ENCODE peak calls at places on chromosomes 11 and 22, in nine cellular contexts. One of them, this sample, is unnamed.

GRCh38 chr11:15783619-15784018 is 572.7 kb downstream of the SOX6 start:
- DNase-seq in stomach: no peak
- DNase-seq in PC-9: no peak
- DNase-seq in endodermal cell: peak; percentile 71
- DNase-seq in SK-N-SH: no peak
- DNase-seq in PC-3: no peak
- DNase-seq in IMR-90: no peak
- DNase-seq in hepatocyte: no peak
- DNase-seq in tibial artery: no peak
- DNase-seq in this sample: no peak

GRCh38 chr11:27008811-27009535 is 15.1 kb downstream of the FIBIN start:
- DNase-seq in stomach: no peak
- DNase-seq in PC-9: no peak
- DNase-seq in endodermal cell: no peak
- DNase-seq in SK-N-SH: no peak
- DNase-seq in PC-3: no peak
- DNase-seq in IMR-90: no peak
- DNase-seq in hepatocyte: no peak
- DNase-seq in tibial artery: no peak
- DNase-seq in this sample: no peak

GRCh38 chr22:35266277-35266676 is 9.0 kb downstream of the HMGXB4 start:
- DNase-seq in stomach: no peak
- DNase-seq in PC-9: no peak
- DNase-seq in endodermal cell: no peak
- DNase-seq in SK-N-SH: no peak
- DNase-seq in PC-3: no peak
- DNase-seq in IMR-90: no peak
- DNase-seq in hepatocyte: no peak
- DNase-seq in tibial artery: no peak
- DNase-seq in this sample: no peak

GRCh38 chr11:6825333-6825744 is 20.1 kb upstream of the OR10A5 start:
- DNase-seq in stomach: no peak
- DNase-seq in PC-9: no peak
- DNase-seq in endodermal cell: no peak
- DNase-seq in SK-N-SH: no peak
- DNase-seq in PC-3: no peak
- DNase-seq in IMR-90: no peak
- DNase-seq in hepatocyte: no peak
- DNase-seq in tibial artery: no peak
- DNase-seq in this sample: no peak

GRCh38 chr11:75850787-75851186 is 35.8 kb downstream of the UVRAG start:
- DNase-seq in stomach: no peak
- DNase-seq in PC-9: no peak
- DNase-seq in endodermal cell: no peak
- DNase-seq in SK-N-SH: no peak
- DNase-seq in PC-3: no peak
- DNase-seq in IMR-90: no peak
- DNase-seq in hepatocyte: no peak
- DNase-seq in tibial artery: no peak
- DNase-seq in this sample: no peak

GRCh38 chr11:11842426-11843008 is 745 bp downstream of the USP47 start:
- DNase-seq in stomach: peak; percentile 62
- DNase-seq in PC-9: peak; percentile 37
- DNase-seq in endodermal cell: no peak
- DNase-seq in SK-N-SH: peak; percentile 54
- DNase-seq in PC-3: peak; percentile 66
- DNase-seq in IMR-90: peak; percentile 86
- DNase-seq in hepatocyte: peak; percentile 82
- DNase-seq in tibial artery: peak; percentile 65
- DNase-seq in this sample: no peak

GRCh38 chr22:49263101-49263500 is 564.6 kb downstream of the BRD1 start:
- DNase-seq in stomach: peak; percentile 7
- DNase-seq in PC-9: no peak
- DNase-seq in endodermal cell: peak; percentile 5
- DNase-seq in SK-N-SH: no peak
- DNase-seq in PC-3: no peak
- DNase-seq in IMR-90: no peak
- DNase-seq in hepatocyte: no peak
- DNase-seq in tibial artery: no peak
- DNase-seq in this sample: no peak

GRCh38 chr22:46563381-46564083 is 26.1 kb upstream of the CELSR1 start:
- DNase-seq in stomach: peak; percentile 88
- DNase-seq in PC-9: peak; percentile 70
- DNase-seq in endodermal cell: peak; percentile 92
- DNase-seq in SK-N-SH: peak; percentile 85
- DNase-seq in PC-3: peak; percentile 66
- DNase-seq in IMR-90: peak; percentile 37
- DNase-seq in hepatocyte: peak; percentile 81
- DNase-seq in tibial artery: peak; percentile 66
- DNase-seq in this sample: no peak

GRCh38 chr11:9206496-9206895 is 58.7 kb downstream of the DENND5A start:
- DNase-seq in stomach: no peak
- DNase-seq in PC-9: no peak
- DNase-seq in endodermal cell: no peak
- DNase-seq in SK-N-SH: no peak
- DNase-seq in PC-3: no peak
- DNase-seq in IMR-90: peak; percentile 78
- DNase-seq in hepatocyte: no peak
- DNase-seq in tibial artery: no peak
- DNase-seq in this sample: peak; percentile 37

GRCh38 chr11:62921573-62922188 is 518 bp upstream of the CHRM1 start:
- DNase-seq in stomach: peak; percentile 55
- DNase-seq in PC-9: peak; percentile 44
- DNase-seq in endodermal cell: peak; percentile 55
- DNase-seq in SK-N-SH: peak; percentile 62
- DNase-seq in PC-3: peak; percentile 50
- DNase-seq in IMR-90: peak; percentile 17
- DNase-seq in hepatocyte: no peak
- DNase-seq in tibial artery: no peak
- DNase-seq in this sample: no peak

GRCh38 chr11:27203077-27203476 is 159.9 kb downstream of the CCDC34 start:
- DNase-seq in stomach: no peak
- DNase-seq in PC-9: no peak
- DNase-seq in endodermal cell: peak; percentile 56
- DNase-seq in SK-N-SH: no peak
- DNase-seq in PC-3: no peak
- DNase-seq in IMR-90: no peak
- DNase-seq in hepatocyte: peak; percentile 46
- DNase-seq in tibial artery: no peak
- DNase-seq in this sample: no peak

GRCh38 chr22:36822581-36822980 is 5.7 kb upstream of the PVALB start:
- DNase-seq in stomach: no peak
- DNase-seq in PC-9: no peak
- DNase-seq in endodermal cell: peak; percentile 86
- DNase-seq in SK-N-SH: no peak
- DNase-seq in PC-3: no peak
- DNase-seq in IMR-90: no peak
- DNase-seq in hepatocyte: no peak
- DNase-seq in tibial artery: no peak
- DNase-seq in this sample: no peak

GRCh38 chr11:127074151-127074761 is 73.7 kb upstream of the KIRREL3 start:
- DNase-seq in stomach: no peak
- DNase-seq in PC-9: peak; percentile 59
- DNase-seq in endodermal cell: peak; percentile 72
- DNase-seq in SK-N-SH: peak; percentile 36
- DNase-seq in PC-3: peak; percentile 54
- DNase-seq in IMR-90: peak; percentile 72
- DNase-seq in hepatocyte: peak; percentile 70
- DNase-seq in tibial artery: no peak
- DNase-seq in this sample: peak; percentile 26
- TF ChIP-seq CTCF in stomach: no peak
- TF ChIP-seq CTCF in PC-9: no peak
- TF ChIP-seq CTCF in endodermal cell: peak; percentile 74
- TF ChIP-seq CTCF in SK-N-SH: peak; percentile 55
- TF ChIP-seq CTCF in PC-3: peak; percentile 57
- TF ChIP-seq CTCF in IMR-90: peak; percentile 56
- TF ChIP-seq CTCF in hepatocyte: peak; percentile 44
- TF ChIP-seq CTCF in tibial artery: no peak
- TF ChIP-seq CTCF in this sample: peak; percentile 48

GRCh38 chr11:699116-699508 is 3.5 kb downstream of the TMEM80 start:
- DNase-seq in stomach: no peak
- DNase-seq in PC-9: no peak
- DNase-seq in endodermal cell: no peak
- DNase-seq in SK-N-SH: no peak
- DNase-seq in PC-3: no peak
- DNase-seq in IMR-90: no peak
- DNase-seq in hepatocyte: no peak
- DNase-seq in tibial artery: no peak
- DNase-seq in this sample: no peak

GRCh38 chr11:699753-700152 is 4.1 kb downstream of the TMEM80 start:
- DNase-seq in stomach: no peak
- DNase-seq in PC-9: no peak
- DNase-seq in endodermal cell: no peak
- DNase-seq in SK-N-SH: no peak
- DNase-seq in PC-3: no peak
- DNase-seq in IMR-90: no peak
- DNase-seq in hepatocyte: no peak
- DNase-seq in tibial artery: no peak
- DNase-seq in this sample: no peak

GRCh38 chr11:698493-699115 is 3.0 kb downstream of the TMEM80 start:
- DNase-seq in stomach: no peak
- DNase-seq in PC-9: no peak
- DNase-seq in endodermal cell: no peak
- DNase-seq in SK-N-SH: no peak
- DNase-seq in PC-3: no peak
- DNase-seq in IMR-90: no peak
- DNase-seq in hepatocyte: no peak
- DNase-seq in tibial artery: no peak
- DNase-seq in this sample: no peak

GRCh38 chr11:697028-697491 is 1.4 kb downstream of the TMEM80 start:
- DNase-seq in stomach: no peak
- DNase-seq in PC-9: no peak
- DNase-seq in endodermal cell: no peak
- DNase-seq in SK-N-SH: no peak
- DNase-seq in PC-3: peak; percentile 42
- DNase-seq in IMR-90: peak; percentile 90
- DNase-seq in hepatocyte: peak; percentile 36
- DNase-seq in tibial artery: no peak
- DNase-seq in this sample: peak; percentile 65

DNA sequence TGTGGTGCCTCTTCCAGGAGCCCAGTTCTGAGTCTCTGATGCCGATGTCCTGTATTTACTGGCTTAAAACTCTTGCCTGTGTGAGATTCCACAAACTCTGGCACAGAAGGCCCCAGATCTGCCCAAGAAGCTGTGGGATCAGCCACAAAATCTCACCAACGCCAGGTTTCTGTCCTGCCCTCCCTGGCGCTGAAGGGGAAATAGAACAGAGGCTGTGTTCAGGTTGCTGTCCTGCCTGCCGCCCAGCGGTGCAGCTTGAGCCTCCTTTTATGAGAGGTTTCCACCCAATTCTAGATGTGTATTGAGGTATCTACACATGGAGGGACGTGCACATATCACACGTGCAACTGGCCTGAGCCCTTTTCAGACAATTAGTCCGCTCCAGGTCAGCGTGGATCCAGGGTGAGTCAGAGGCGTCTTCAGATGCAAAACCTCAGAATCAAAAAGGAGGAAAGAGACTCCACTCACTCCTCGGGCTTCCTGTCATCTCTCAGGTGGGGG is 2.2 kb downstream of the TMEM80 start:
- DNase-seq in stomach: no peak
- DNase-seq in PC-9: peak; percentile 31
- DNase-seq in endodermal cell: no peak
- DNase-seq in SK-N-SH: no peak
- DNase-seq in PC-3: peak; percentile 48
- DNase-seq in IMR-90: peak; percentile 76
- DNase-seq in hepatocyte: no peak
- DNase-seq in tibial artery: no peak
- DNase-seq in this sample: no peak
- H3K27ac ChIP-seq in stomach: peak overlapping the region; percentile 95
- H3K27ac ChIP-seq in PC-9: peak overlapping the region; percentile 46
- H3K27ac ChIP-seq in endodermal cell: no peak overlapping the region
- H3K27ac ChIP-seq in SK-N-SH: peak overlapping the region; percentile 11
- H3K27ac ChIP-seq in PC-3: peak overlapping the region; percentile 39
- H3K27ac ChIP-seq in IMR-90: peak overlapping the region; percentile 86
- H3K27ac ChIP-seq in hepatocyte: peak overlapping the region; percentile 88
- H3K27ac ChIP-seq in tibial artery: peak overlapping the region; percentile 95
- H3K27ac ChIP-seq in this sample: peak overlapping the region; percentile 85

GRCh38 chr11:129700701-129701100 is 114.9 kb upstream of the TMEM45B start:
- DNase-seq in stomach: no peak
- DNase-seq in PC-9: no peak
- DNase-seq in endodermal cell: no peak
- DNase-seq in SK-N-SH: no peak
- DNase-seq in PC-3: no peak
- DNase-seq in IMR-90: no peak
- DNase-seq in hepatocyte: no peak
- DNase-seq in tibial artery: peak; percentile 5
- DNase-seq in this sample: no peak

GRCh38 chr11:129699711-129700304 is 115.8 kb upstream of the TMEM45B start:
- DNase-seq in stomach: no peak
- DNase-seq in PC-9: peak; percentile 22
- DNase-seq in endodermal cell: no peak
- DNase-seq in SK-N-SH: no peak
- DNase-seq in PC-3: peak; percentile 57
- DNase-seq in IMR-90: no peak
- DNase-seq in hepatocyte: no peak
- DNase-seq in tibial artery: no peak
- DNase-seq in this sample: no peak

GRCh38 chr11:129703846-129704245 is 111.8 kb upstream of the TMEM45B start:
- DNase-seq in stomach: no peak
- DNase-seq in PC-9: no peak
- DNase-seq in endodermal cell: no peak
- DNase-seq in SK-N-SH: peak; percentile 2
- DNase-seq in PC-3: peak; percentile 60
- DNase-seq in IMR-90: no peak
- DNase-seq in hepatocyte: peak; percentile 46
- DNase-seq in tibial artery: peak; percentile 16
- DNase-seq in this sample: no peak

GRCh38 chr11:129702410-129703390 is 112.9 kb upstream of the TMEM45B start:
- DNase-seq in stomach: no peak
- DNase-seq in PC-9: no peak
- DNase-seq in endodermal cell: no peak
- DNase-seq in SK-N-SH: no peak
- DNase-seq in PC-3: peak; percentile 72
- DNase-seq in IMR-90: no peak
- DNase-seq in hepatocyte: no peak
- DNase-seq in tibial artery: peak; percentile 16
- DNase-seq in this sample: no peak

DNA sequence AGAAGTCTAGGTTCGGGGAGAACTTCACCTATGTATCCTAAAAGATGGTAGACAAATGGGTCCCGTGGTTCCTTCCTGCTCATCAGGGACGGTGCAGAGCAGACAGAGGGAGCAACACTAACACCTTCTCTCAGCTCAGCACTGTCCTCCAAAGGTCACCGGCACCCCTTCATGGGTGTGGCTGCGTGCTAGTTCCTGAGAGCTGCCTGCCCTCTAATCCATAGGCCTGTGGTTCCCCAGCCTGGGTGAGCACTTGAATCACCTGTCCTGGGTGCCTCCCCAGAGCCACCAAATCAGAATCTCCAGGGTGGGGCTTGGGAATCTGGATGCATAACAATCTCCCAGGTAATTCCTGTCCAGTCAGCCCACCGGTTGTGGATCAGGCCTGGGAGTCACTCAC is 113.9 kb upstream of the TMEM45B start:
- DNase-seq in stomach: no peak
- DNase-seq in PC-9: no peak
- DNase-seq in endodermal cell: no peak
- DNase-seq in SK-N-SH: no peak
- DNase-seq in PC-3: no peak
- DNase-seq in IMR-90: no peak
- DNase-seq in hepatocyte: no peak
- DNase-seq in tibial artery: peak; percentile 13
- DNase-seq in this sample: no peak
- H3K27me3 ChIP-seq in stomach: no peaks in the 10 kb centered on the region
- H3K27me3 ChIP-seq in PC-9: no peaks in the 10 kb centered on the region
- H3K27me3 ChIP-seq in endodermal cell: peaks cover 14% of the 10 kb centered on the region
- H3K27me3 ChIP-seq in SK-N-SH: no peaks in the 10 kb centered on the region
- H3K27me3 ChIP-seq in PC-3: no peaks in the 10 kb centered on the region
- H3K27me3 ChIP-seq in IMR-90: peaks cover 13% of the 10 kb centered on the region
- H3K27me3 ChIP-seq in hepatocyte: no peaks in the 10 kb centered on the region
- H3K27me3 ChIP-seq in tibial artery: no peaks in the 10 kb centered on the region
- H3K27me3 ChIP-seq in this sample: peaks cover 6% of the 10 kb centered on the region

GRCh38 chr11:41309111-41309522 is 150.3 kb downstream of the LRRC4C start:
- DNase-seq in stomach: no peak
- DNase-seq in PC-9: no peak
- DNase-seq in endodermal cell: peak; percentile 46
- DNase-seq in SK-N-SH: peak; percentile 4
- DNase-seq in PC-3: no peak
- DNase-seq in IMR-90: no peak
- DNase-seq in hepatocyte: no peak
- DNase-seq in tibial artery: no peak
- DNase-seq in this sample: no peak
- TF ChIP-seq CTCF in stomach: no peak
- TF ChIP-seq CTCF in PC-9: no peak
- TF ChIP-seq CTCF in endodermal cell: no peak
- TF ChIP-seq CTCF in SK-N-SH: no peak
- TF ChIP-seq CTCF in PC-3: no peak
- TF ChIP-seq CTCF in IMR-90: no peak
- TF ChIP-seq CTCF in hepatocyte: no peak
- TF ChIP-seq CTCF in tibial artery: no peak
- TF ChIP-seq CTCF in this sample: no peak